ENCODE peak calls at places on chromosomes 16 and 17, in eight cellular contexts. Y, W, N, O, Z, X, A and E are unnamed samples.

GRCh38 chr16:28931801-28932225 is at the start of gene CD19:
- DNase-seq in Y (no peak), W (no peak), N (no peak), O (peak), Z (no peak), X (no peak), A (no peak), E (no peak)

GRCh38 chr17:30225112-30225511 is 10.4 kb downstream of the SLC6A4 start:
- DNase-seq in Y (no peak), W (no peak), N (no peak), O (no peak), Z (no peak), X (no peak), A (no peak), E (no peak)

GRCh38 chr17:37792787-37793186 is 47.9 kb upstream of the HNF1B start:
- DNase-seq in Y (no peak), W (no peak), N (no peak), O (no peak), Z (peak), X (no peak), A (no peak), E (no peak)

GRCh38 chr17:64679710-64680216 is 17.7 kb upstream of the SMURF2 start:
- DNase-seq in Y (no peak), W (no peak), N (peak), O (no peak), Z (peak), X (no peak), A (peak), E (no peak)

GRCh38 chr17:27240086-27240801 is 53.7 kb upstream of the WSB1 start:
- DNase-seq in Y (no peak), W (no peak), N (no peak), O (no peak), Z (no peak), X (no peak), A (no peak), E (peak)

GRCh38 chr17:72425133-72425795 is 304.4 kb downstream of the SOX9 start:
- DNase-seq in Y (no peak), W (no peak), N (no peak), O (no peak), Z (no peak), X (no peak), A (no peak), E (no peak)

GRCh38 chr17:427327-427726 is 74.7 kb upstream of the RPH3AL start:
- DNase-seq in Y (no peak), W (no peak), N (no peak), O (no peak), Z (no peak), X (no peak), A (no peak), E (no peak)

GRCh38 chr17:45223541-45224528 is 2.1 kb downstream of the FMNL1 start:
- DNase-seq in Y (no peak), W (no peak), N (no peak), O (peak), Z (no peak), X (no peak), A (no peak), E (no peak)

GRCh38 chr16:30760160-30760559 is 1.7 kb downstream of the CFAP119 start:
- DNase-seq in Y (no peak), W (no peak), N (no peak), O (no peak), Z (no peak), X (no peak), A (peak), E (no peak)

GRCh38 chr17:82863941-82864720 is 24.3 kb upstream of the ZNF750 start:
- DNase-seq in Y (no peak), W (no peak), N (peak), O (peak), Z (peak), X (no peak), A (peak), E (no peak)

GRCh38 chr16:85613609-85614337 is 651 bp downstream of the GSE1 start:
- DNase-seq in Y (no peak), W (no peak), N (peak), O (peak), Z (no peak), X (no peak), A (no peak), E (no peak)

GRCh38 chr17:40341808-40342574 is 22.5 kb downstream of the GJD3 start:
- DNase-seq in Y (no peak), W (no peak), N (peak), O (no peak), Z (peak), X (no peak), A (no peak), E (no peak)

GRCh38 chr17:3669548-3669947 is 936 bp downstream of the EMC6 start:
- DNase-seq in Y (no peak), W (no peak), N (peak), O (no peak), Z (no peak), X (no peak), A (no peak), E (no peak)

GRCh38 chr17:68693466-68693865 is 92.3 kb upstream of the FAM20A start:
- DNase-seq in Y (no peak), W (no peak), N (no peak), O (no peak), Z (no peak), X (no peak), A (no peak), E (no peak)

GRCh38 chr17:66655861-66656260 is 179.1 kb upstream of the CACNG5 start:
- DNase-seq in Y (no peak), W (no peak), N (peak), O (no peak), Z (peak), X (no peak), A (peak), E (no peak)

GRCh38 chr16:53504665-53505064 is 1.7 kb upstream of the AKTIP start:
- DNase-seq in Y (no peak), W (no peak), N (no peak), O (no peak), Z (peak), X (no peak), A (no peak), E (peak)

GRCh38 chr16:30948956-30949654 is at the start of gene ORAI3:
- DNase-seq in Y (peak), W (peak), N (peak), O (peak), Z (peak), X (no peak), A (no peak), E (no peak)

GRCh38 chr16:73384561-73384960 is 336.6 kb upstream of the ZFHX3 start:
- DNase-seq in Y (no peak), W (no peak), N (no peak), O (no peak), Z (no peak), X (no peak), A (no peak), E (no peak)